ENCODE peak calls at places on chromosomes 7 and 10, in seven cellular contexts. E, X, A, W, J, P and G are unnamed samples.

GRCh38 chr7:11787534-11787933 is 44.5 kb downstream of the THSD7A start:
- DNase-seq in P (no peak), X (no peak), W (no peak), J (no peak), A (no peak), E (no peak), G (no peak)

GRCh38 chr7:491958-492713 is 27.5 kb downstream of the PDGFA start:
- DNase-seq in X (no peak), J (no peak), E (no peak), W (no peak), A (no peak), P (no peak), G (no peak)

GRCh38 chr7:111409714-111410422 is 152.4 kb downstream of the IMMP2L start:
- DNase-seq in A (no peak), W (no peak), E (peak; percentile 0), P (no peak), J (no peak), X (no peak), G (no peak)

GRCh38 chr7:5332579-5332978 is 49.8 kb downstream of the SLC29A4 start:
- DNase-seq in J (no peak), A (no peak), X (no peak), P (no peak), W (no peak), E (no peak), G (no peak)

GRCh38 chr10:116866987-116867595 is 17.8 kb downstream of the ENO4 start:
- DNase-seq in E (no peak), P (no peak), X (no peak), W (no peak), J (no peak), A (peak; percentile 72), G (peak; percentile 32)

GRCh38 chr7:909358-910329 is 33.3 kb downstream of the GET4 start:
- DNase-seq in X (peak; percentile 40), A (peak; percentile 27), P (peak; percentile 60), J (no peak), E (no peak), W (no peak), G (no peak)

GRCh38 chr10:15370212-15370740 is 813 bp downstream of the FAM171A1 start:
- DNase-seq in X (peak; percentile 13), A (peak; percentile 11), W (peak; percentile 17), J (no peak), E (no peak), P (no peak), G (peak; percentile 21)

GRCh38 chr10:86506499-86506898 is 15.1 kb downstream of the WAPL start:
- DNase-seq in A (no peak), J (no peak), W (no peak), E (no peak), X (no peak), P (no peak), G (no peak)

GRCh38 chr10:86079088-86079487 is 287.5 kb downstream of the GRID1 start:
- DNase-seq in P (no peak), E (no peak), A (no peak), J (peak; percentile 0), W (no peak), X (no peak), G (no peak)

GRCh38 chr10:32144817-32145688 is 88.8 kb upstream of the KIF5B start:
- DNase-seq in E (no peak), J (no peak), P (no peak), W (no peak), X (no peak), A (peak; percentile 72), G (peak; percentile 48)

GRCh38 chr7:142371586-142372377 is 113.9 kb upstream of the PRSS58 start:
- DNase-seq in P (no peak), W (no peak), E (no peak), X (no peak), A (peak; percentile 33), J (no peak), G (no peak)

GRCh38 chr10:133324857-133325260 is 11.8 kb downstream of the CALY start:
- DNase-seq in W (no peak), A (no peak), J (no peak), P (no peak), E (no peak), X (no peak), G (no peak)

GRCh38 chr10:59099536-59099935 is 76.9 kb upstream of the PHYHIPL start:
- DNase-seq in P (peak; percentile 42), W (no peak), A (no peak), X (no peak), J (no peak), E (no peak), G (no peak)

GRCh38 chr10:133123746-133124356 is 36.1 kb downstream of the ADGRA1 start:
- DNase-seq in P (no peak), J (no peak), X (no peak), W (no peak), A (no peak), E (no peak), G (no peak)

GRCh38 chr7:92685146-92686042 is 95.2 kb upstream of the FAM133B start:
- DNase-seq in A (no peak), J (no peak), E (no peak), P (no peak), W (peak; percentile 23), X (peak; percentile 52), G (no peak)

GRCh38 chr7:39386718-39387117 is 179.5 kb upstream of the YAE1 start:
- DNase-seq in X (no peak), W (no peak), E (no peak), P (no peak), A (no peak), J (no peak), G (no peak)

GRCh38 chr7:155667241-155667849 is 22.9 kb downstream of the RBM33 start:
- DNase-seq in J (no peak), P (no peak), W (no peak), E (no peak), A (no peak), X (no peak), G (no peak)